ENCODE peak calls at places on chromosomes 16 and 17, in seven cellular contexts. J is breast epithelium; B is heart right ventricle; C is tibial nerve; K is fibroblast of lung; T is CD8-positive, alpha-beta T cell; M is kidney. Q is an unnamed sample. For H3K4me1, the result is how much of the 10 kb centered on the place peaks cover.

GRCh38 chr17:78950870-78951269 is 25.7 kb upstream of the TIMP2 start:
- DNase-seq in J (no peak), B (no peak), C (no peak), K (no peak), T (no peak), M (no peak), Q (no peak)

GRCh38 chr17:4438162-4438944 is 4.6 kb downstream of the SPNS3 start:
- DNase-seq in J (no peak), B (no peak), C (no peak), K (no peak), T (no peak), M (no peak), Q (no peak)

GRCh38 chr16:57513371-57514102 is 22.8 kb downstream of the CCDC102A start:
- DNase-seq in J (no peak), B (no peak), C (no peak), K (no peak), T (no peak), M (peak), Q (no peak)

GRCh38 chr17:9032583-9032982 is 11.3 kb downstream of the NTN1 start:
- DNase-seq in J (no peak), B (no peak), C (no peak), K (no peak), T (no peak), M (no peak), Q (no peak)

GRCh38 chr17:21213005-21213404 is 956 bp downstream of the TMEM11 start:
- DNase-seq in J (no peak), B (no peak), C (no peak), K (no peak), T (no peak), M (no peak), Q (no peak)

GRCh38 chr16:85541619-85542547 is 71.2 kb upstream of the GSE1 start:
- DNase-seq in J (no peak), B (no peak), C (no peak), K (no peak), T (no peak), M (peak), Q (no peak)

GRCh38 chr16:71622088-71622487 is 3.9 kb upstream of the MARVELD3 start:
- DNase-seq in J (no peak), B (no peak), C (no peak), K (no peak), T (no peak), M (no peak), Q (no peak)

GRCh38 chr16:20879175-20880053 is 20.7 kb downstream of the DCUN1D3 start:
- DNase-seq in J (no peak), B (no peak), C (no peak), K (peak), T (no peak), M (no peak), Q (no peak)

GRCh38 chr17:3845361-3845753 is 689 bp downstream of the NCBP3 start:
- DNase-seq in J (no peak), B (no peak), C (no peak), K (peak), T (peak), M (no peak), Q (no peak)

GRCh38 chr17:34259151-34259550 is 4.1 kb downstream of the CCL2 start:
- DNase-seq in J (no peak), B (no peak), C (no peak), K (no peak), T (no peak), M (no peak), Q (no peak)

GRCh38 chr16:70789231-70789926 is 11.6 kb downstream of the VAC14 start:
- DNase-seq in J (peak), B (peak), C (peak), K (peak), T (no peak), M (no peak), Q (peak)

GRCh38 chr17:56815711-56816110 is 18.0 kb downstream of the C17orf67 start:
- DNase-seq in J (no peak), B (no peak), C (no peak), K (peak), T (no peak), M (no peak), Q (no peak)

GRCh38 chr17:79027274-79027924 is 3.4 kb downstream of the C1QTNF1 start:
- DNase-seq in J (no peak), B (no peak), C (no peak), K (no peak), T (no peak), M (peak), Q (no peak)

GRCh38 chr16:49330562-49331201 is 42.9 kb upstream of the C16orf78 start:
- DNase-seq in J (no peak), B (no peak), C (no peak), K (no peak), T (no peak), M (no peak), Q (no peak)

GRCh38 chr16:51854401-51854951 is 692.5 kb downstream of the TOX3 start:
- DNase-seq in J (no peak), B (no peak), C (no peak), K (no peak), T (no peak), M (no peak), Q (no peak)

GRCh38 chr16:84985079-84986065 is 26.0 kb downstream of the ZDHHC7 start:
- DNase-seq in J (no peak), B (no peak), C (no peak), K (peak), T (no peak), M (peak), Q (no peak)

GRCh38 chr17:21674242-21674731 is 18.0 kb upstream of the KCNJ18 start:
- DNase-seq in J (no peak), B (no peak), C (no peak), K (no peak), T (no peak), M (peak), Q (no peak)

GRCh38 chr16:85048921-85049562 is 21.4 kb downstream of the KIAA0513 start:
- DNase-seq in J (no peak), B (no peak), C (no peak), K (no peak), T (no peak), M (no peak), Q (no peak)

GRCh38 chr17:15342460-15342859 is 1.1 kb upstream of the TEKT3 start:
- DNase-seq in J (no peak), B (no peak), C (no peak), K (no peak), T (no peak), M (no peak), Q (no peak)

GRCh38 chr17:15349119-15349518 is 7.7 kb upstream of the TEKT3 start:
- DNase-seq in J (no peak), B (no peak), C (no peak), K (no peak), T (no peak), M (no peak), Q (no peak)

GRCh38 chr17:15348030-15348429 is 6.6 kb upstream of the TEKT3 start:
- DNase-seq in J (no peak), B (no peak), C (peak), K (peak), T (no peak), M (no peak), Q (no peak)

GRCh38 chr17:15343749-15344148 is 2.4 kb upstream of the TEKT3 start:
- DNase-seq in J (no peak), B (no peak), C (no peak), K (peak), T (no peak), M (no peak), Q (no peak)

GRCh38 chr17:15346196-15346595 is 4.8 kb upstream of the TEKT3 start:
- DNase-seq in J (no peak), B (no peak), C (no peak), K (no peak), T (no peak), M (no peak), Q (no peak)
- H3K4me1 ChIP-seq in J (under half), B (under half), C (under half), K (under half), T (under half), M (under half), Q (under half)

GRCh38 chr16:4909825-4910224 is 27.1 kb downstream of the PPL start:
- DNase-seq in J (no peak), B (no peak), C (no peak), K (no peak), T (no peak), M (no peak), Q (no peak)
- TF ChIP-seq CTCF in J (no peak), B (no peak), C (no peak), K (no peak), T (no peak), M (no peak), Q (no peak)

GRCh38 chr17:32907583-32907982 is 20.4 kb upstream of the TMEM98 start:
- DNase-seq in J (no peak), B (no peak), C (no peak), K (no peak), T (no peak), M (no peak), Q (no peak)
- H3K4me1 ChIP-seq in J (under half), B (under half), C (under half), K (under half), T (under half), M (under half), Q (under half)

GRCh38 chr17:50147841-50148225 is 2.6 kb downstream of the PPP1R9B start:
- DNase-seq in J (no peak), B (no peak), C (no peak), K (peak), T (no peak), M (no peak), Q (no peak)

GRCh38 chr17:50149099-50149424 is 1.4 kb downstream of the PPP1R9B start:
- DNase-seq in J (no peak), B (no peak), C (no peak), K (no peak), T (no peak), M (no peak), Q (no peak)

GRCh38 chr17:50146927-50147640 is 3.4 kb downstream of the PPP1R9B start:
- DNase-seq in J (no peak), B (no peak), C (no peak), K (no peak), T (no peak), M (no peak), Q (no peak)

GRCh38 chr17:50149425-50150353 is 788 bp downstream of the PPP1R9B start:
- DNase-seq in J (no peak), B (no peak), C (no peak), K (peak), T (no peak), M (peak), Q (no peak)

GRCh38 chr17:50148226-50149098 is 2.0 kb downstream of the PPP1R9B start:
- DNase-seq in J (peak), B (no peak), C (peak), K (no peak), T (peak), M (peak), Q (no peak)
- TF ChIP-seq CTCF in J (no peak), B (no peak), C (no peak), K (peak), T (no peak), M (peak), Q (no peak)

DNA sequence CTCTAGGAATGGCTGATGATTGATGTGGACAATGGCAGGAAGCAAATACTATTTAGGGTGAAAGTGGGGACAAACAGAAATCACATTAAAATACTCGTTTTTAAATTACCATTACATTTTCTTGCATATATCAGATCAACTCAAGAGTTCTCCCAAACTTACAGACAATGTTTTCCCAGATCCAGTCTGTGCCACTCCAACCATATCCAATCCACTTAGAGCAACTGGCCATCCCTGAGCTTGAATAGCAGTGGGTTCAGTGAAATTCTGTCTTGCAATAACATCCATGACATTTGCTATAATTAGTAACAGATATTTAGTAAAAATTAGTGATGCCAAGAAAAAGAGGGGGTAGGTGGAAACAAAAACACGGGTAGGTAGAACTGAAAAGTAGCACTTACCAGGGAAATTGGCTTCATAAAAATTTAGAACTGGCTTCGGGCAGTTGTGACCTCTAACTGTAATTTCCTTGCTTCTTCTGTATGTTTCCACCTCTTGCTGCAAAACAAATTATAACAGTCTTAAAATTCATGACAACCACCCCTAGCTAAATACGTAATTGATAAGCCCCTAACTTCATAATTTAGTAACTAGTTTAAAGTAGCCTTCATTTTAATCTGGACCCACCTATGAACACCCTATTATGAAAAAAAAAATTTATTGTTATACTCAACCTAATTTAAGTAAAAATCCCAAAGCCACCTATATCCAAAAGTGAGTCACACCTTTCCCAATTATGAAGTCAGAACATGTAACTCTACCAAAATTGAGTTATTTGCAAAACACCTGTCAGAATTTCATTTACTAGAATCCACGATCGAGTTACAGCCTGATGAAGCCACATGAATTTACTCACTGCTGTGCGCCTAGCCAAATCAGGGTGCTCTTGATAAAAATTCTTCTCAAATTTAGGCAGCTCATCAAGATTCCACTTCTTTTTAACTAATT is 2.0 kb downstream of the DDX5 start:
- DNase-seq in J (no peak), B (no peak), C (no peak), K (no peak), T (no peak), M (no peak), Q (no peak)
- H3K4me1 ChIP-seq in J (under half), B (half or more), C (half or more), K (under half), T (half or more), M (under half), Q (under half)

DNA sequence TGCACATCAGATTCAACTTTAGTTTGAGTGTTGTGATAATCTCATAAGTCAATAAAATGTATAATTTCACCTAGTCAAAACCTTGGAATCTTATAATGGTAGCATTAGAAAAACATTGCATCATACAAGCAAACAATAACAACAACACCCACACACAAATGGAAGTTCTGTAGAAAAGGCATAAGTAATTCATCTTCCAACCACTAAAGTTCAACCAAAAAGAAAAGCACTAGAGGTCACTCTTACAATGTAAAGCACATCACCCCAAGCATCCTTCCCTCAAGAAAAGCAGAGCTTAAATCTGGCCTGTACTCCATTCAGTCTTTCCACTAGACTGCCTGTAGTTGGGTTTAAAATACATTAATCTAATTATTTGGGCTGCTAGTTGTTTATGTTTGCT is 1.8 kb downstream of the CNTNAP4 start:
- DNase-seq in J (no peak), B (no peak), C (no peak), K (peak), T (no peak), M (no peak), Q (no peak)
- TF ChIP-seq CTCF in J (peak), B (peak), C (no peak), K (no peak), T (no peak), M (no peak), Q (no peak)

DNA sequence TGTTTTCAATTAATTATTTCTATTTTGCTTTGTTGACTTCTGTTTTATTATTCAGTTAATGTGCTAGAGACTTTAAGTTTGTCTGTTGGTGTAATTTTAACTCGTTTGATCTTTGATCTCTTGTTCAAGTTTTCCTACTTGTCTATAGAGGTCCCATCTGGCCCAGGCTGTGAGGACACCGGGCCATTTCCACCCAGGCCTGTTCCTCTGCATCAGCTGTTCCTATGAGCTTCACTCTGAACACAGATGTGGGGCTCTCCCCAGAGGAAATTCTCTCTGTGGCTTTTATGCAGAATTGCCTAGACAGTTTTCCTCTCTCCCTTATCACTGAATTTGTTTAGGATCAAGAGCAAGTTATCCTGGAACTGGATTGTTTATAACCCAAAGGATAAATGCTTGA is 44.7 kb downstream of the MYO18A start:
- DNase-seq in J (no peak), B (no peak), C (no peak), K (no peak), T (no peak), M (no peak), Q (no peak)
- H3K4me1 ChIP-seq in J (under half), B (half or more), C (half or more), K (half or more), T (under half), M (under half), Q (half or more)